ENCODE peak calls at places on chromosomes 16 and 17, in seven cellular contexts. Q, F, A, P, E, U and N are unnamed samples.

GRCh38 chr16:78462261-78463208 is 363.1 kb downstream of the WWOX start:
- DNase-seq in Q (no peak), F (no peak), A (no peak), P (no peak), E (no peak), U (no peak), N (no peak)

GRCh38 chr17:57405486-57406072 is 149.3 kb downstream of the MSI2 start:
- DNase-seq in Q (no peak), F (no peak), A (peak; percentile 50), P (no peak), E (no peak), U (no peak), N (no peak)

GRCh38 chr16:23081675-23082119 is 67.6 kb downstream of the USP31 start:
- DNase-seq in Q (peak; percentile 83), F (no peak), A (peak; percentile 35), P (no peak), E (peak; percentile 31), U (no peak), N (peak; percentile 65)

GRCh38 chr16:15073101-15073500 is 17.2 kb upstream of the NTAN1 start:
- DNase-seq in Q (no peak), F (no peak), A (no peak), P (no peak), E (no peak), U (no peak), N (no peak)

GRCh38 chr17:70168979-70169706 is at the start of gene KCNJ2:
- DNase-seq in Q (peak; percentile 4), F (peak; percentile 87), A (peak; percentile 79), P (no peak), E (peak; percentile 34), U (no peak), N (no peak)

GRCh38 chr17:65627892-65628622 is 66.6 kb upstream of the AXIN2 start:
- DNase-seq in Q (peak; percentile 29), F (peak; percentile 55), A (peak; percentile 92), P (peak; percentile 75), E (peak; percentile 95), U (peak; percentile 82), N (peak; percentile 35)

GRCh38 chr16:25126820-25127232 is 15.3 kb downstream of the LCMT1 start:
- DNase-seq in Q (peak; percentile 71), F (no peak), A (peak; percentile 91), P (peak; percentile 54), E (peak; percentile 78), U (peak; percentile 81), N (peak; percentile 75)

GRCh38 chr17:58614854-58615409 is 76.9 kb downstream of the TEX14 start:
- DNase-seq in Q (no peak), F (no peak), A (no peak), P (no peak), E (no peak), U (no peak), N (no peak)

GRCh38 chr17:48131216-48131824 is 23.8 kb downstream of the SNX11 start:
- DNase-seq in Q (peak; percentile 18), F (no peak), A (peak; percentile 66), P (peak; percentile 16), E (peak; percentile 47), U (peak; percentile 64), N (no peak)

GRCh38 chr17:67390646-67391480 is 13.8 kb downstream of the PITPNC1 start:
- DNase-seq in Q (peak; percentile 96), F (peak; percentile 68), A (peak; percentile 99), P (peak; percentile 65), E (peak; percentile 97), U (peak; percentile 95), N (peak; percentile 63)

GRCh38 chr16:89038221-89038721 is 55.4 kb upstream of the ACSF3 start:
- DNase-seq in Q (no peak), F (no peak), A (no peak), P (no peak), E (no peak), U (no peak), N (no peak)

GRCh38 chr17:5035356-5035755 is at the start of gene SLC52A1:
- DNase-seq in Q (no peak), F (no peak), A (no peak), P (no peak), E (no peak), U (no peak), N (no peak)

GRCh38 chr17:82787081-82787848 is 35.4 kb downstream of the TBCD start:
- DNase-seq in Q (peak; percentile 80), F (no peak), A (no peak), P (no peak), E (no peak), U (no peak), N (no peak)

GRCh38 chr16:75460441-75460840 is 4.0 kb downstream of the TMEM170A start:
- DNase-seq in Q (no peak), F (no peak), A (no peak), P (no peak), E (no peak), U (no peak), N (no peak)

GRCh38 chr16:10325783-10326543 is 59.9 kb upstream of the ATF7IP2 start:
- DNase-seq in Q (no peak), F (no peak), A (no peak), P (no peak), E (no peak), U (no peak), N (no peak)

GRCh38 chr17:10807704-10808128 is 3.8 kb upstream of the TMEM238L start:
- DNase-seq in Q (no peak), F (no peak), A (no peak), P (no peak), E (no peak), U (no peak), N (no peak)

GRCh38 chr17:51164911-51165679 is 1.1 kb upstream of the NME2 start:
- DNase-seq in Q (no peak), F (no peak), A (no peak), P (no peak), E (no peak), U (peak; percentile 32), N (no peak)

GRCh38 chr17:54883939-54884338 is 16.7 kb upstream of the TOM1L1 start:
- DNase-seq in Q (no peak), F (no peak), A (no peak), P (no peak), E (no peak), U (no peak), N (no peak)

DNA sequence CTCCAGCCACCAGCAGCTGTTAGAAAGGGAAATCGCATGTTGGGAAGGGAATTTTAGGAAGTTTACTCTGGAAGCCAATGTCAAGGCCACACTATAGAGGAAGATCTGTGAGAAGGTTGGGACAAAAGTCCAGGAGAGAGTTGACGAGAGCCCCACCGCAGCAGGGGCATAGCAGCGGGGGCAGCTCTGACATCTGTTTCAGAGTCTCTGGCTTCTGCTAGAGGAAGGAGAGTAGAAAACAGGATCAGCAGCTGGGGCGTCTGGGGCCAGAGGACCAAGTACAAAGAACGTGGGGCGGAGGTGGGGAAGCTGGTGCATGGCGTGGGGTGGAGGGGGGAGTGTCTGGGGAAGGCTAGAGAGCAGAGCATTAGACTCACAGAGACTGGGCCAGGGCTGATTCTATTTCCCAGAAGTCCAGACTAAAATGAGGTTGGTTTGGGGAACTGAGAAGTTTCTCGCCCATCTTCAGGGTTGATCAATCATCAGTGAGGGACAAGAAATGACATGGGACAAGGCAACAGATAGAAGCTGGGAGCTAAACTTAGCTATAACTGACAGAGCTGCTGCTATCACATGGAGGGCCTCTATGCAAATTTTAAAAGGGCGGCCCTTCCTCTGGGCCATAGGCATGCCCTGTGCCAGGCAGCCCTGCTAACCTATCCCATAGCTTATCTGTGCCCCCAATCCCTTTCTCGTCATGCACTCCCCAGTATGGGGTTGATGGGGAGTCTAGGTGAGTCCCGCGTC is 1.2 kb downstream of the RABEP2 start:
- DNase-seq in Q (no peak), F (no peak), A (no peak), P (no peak), E (no peak), U (no peak), N (no peak)
- H3K4me3 ChIP-seq in Q (peak overlapping the region; percentile 65), F (no peak overlapping the region), A (no peak overlapping the region), P (peak overlapping the region; percentile 84), E (peak overlapping the region; percentile 84), U (peak overlapping the region; percentile 58), N (peak overlapping the region; percentile 72)

DNA sequence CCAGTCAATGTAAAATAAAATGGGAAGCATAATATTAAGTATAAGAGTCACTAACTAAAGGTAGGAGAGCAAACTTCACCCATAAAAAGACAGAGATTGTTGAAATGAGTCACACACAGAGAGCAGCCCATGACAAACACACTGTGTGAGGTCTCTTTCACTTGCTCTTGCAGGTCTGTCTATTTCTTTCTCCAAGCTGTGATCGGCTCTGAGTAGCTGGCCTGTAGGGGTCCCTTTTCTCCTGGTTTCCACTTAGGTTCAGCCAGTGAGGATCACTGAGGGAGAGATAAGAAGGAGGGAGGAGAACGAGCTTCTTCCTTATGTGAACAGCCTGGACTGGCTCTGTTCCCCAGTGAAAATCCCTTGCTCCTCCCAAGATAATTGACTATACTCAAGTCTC is 133.7 kb upstream of the HS3ST3A1 start:
- DNase-seq in Q (no peak), F (no peak), A (peak; percentile 5), P (no peak), E (no peak), U (no peak), N (peak; percentile 61)
- TF ChIP-seq CTCF in Q (peak; percentile 17), F (no peak), A (no peak), P (no peak), E (peak; percentile 9), U (no peak), N (peak; percentile 46)

GRCh38 chr17:44193326-44194084 is 6.2 kb downstream of the ATXN7L3 start:
- DNase-seq in Q (no peak), F (no peak), A (no peak), P (no peak), E (no peak), U (no peak), N (no peak)
- H3K4me3 ChIP-seq in Q (no peak overlapping the region), F (no peak overlapping the region), A (no peak overlapping the region), P (no peak overlapping the region), E (no peak overlapping the region), U (no peak overlapping the region), N (no peak overlapping the region)

GRCh38 chr16:57633383-57634064 is 5.1 kb downstream of the ADGRG1 start:
- DNase-seq in Q (no peak), F (no peak), A (no peak), P (no peak), E (no peak), U (no peak), N (no peak)
- TF ChIP-seq CTCF in Q (no peak), F (no peak), A (no peak), P (no peak), E (no peak), U (no peak), N (no peak)